ENCODE peak calls at places on chromosomes 6 and 20, in ten cellular contexts. G is small intestine; K is activated naive CD4-positive, alpha-beta T cell; W is NCI-H1105 treated with DMSO at 0.1 percent for 48 hours; A is GM13976; D is A549; S is sigmoid colon; J is C1 segment of cervical spinal cord; R is T-cell; Z is GM10248. F is an unnamed sample.

GRCh38 chr20:15039088-15039762 is 701.8 kb upstream of the FLRT3 start:
- DNase-seq in G (peak; percentile 5), K (no peak), W (peak; percentile 43), A (no peak), D (peak; percentile 16), S (no peak), J (no peak), R (no peak), Z (no peak), F (no peak)

GRCh38 chr6:138371720-138372119 is 6.0 kb upstream of the SMIM28 start:
- DNase-seq in G (peak; percentile 79), K (no peak), W (no peak), A (no peak), D (peak; percentile 29), S (no peak), J (no peak), R (no peak), Z (no peak), F (no peak)

GRCh38 chr20:20710847-20711315 is 1.6 kb downstream of the RALGAPA2 start:
- DNase-seq in G (peak; percentile 91), K (no peak), W (peak; percentile 28), A (no peak), D (no peak), S (no peak), J (no peak), R (no peak), Z (peak; percentile 23), F (no peak)

GRCh38 chr20:51338692-51339440 is 203.7 kb downstream of the NFATC2 start:
- DNase-seq in G (no peak), K (no peak), W (no peak), A (no peak), D (no peak), S (no peak), J (no peak), R (no peak), Z (no peak), F (no peak)

GRCh38 chr20:41329435-41330342 is 10.9 kb upstream of the LPIN3 start:
- DNase-seq in G (peak; percentile 32), K (peak; percentile 18), W (no peak), A (peak; percentile 75), D (peak; percentile 65), S (peak; percentile 94), J (peak; percentile 59), R (peak; percentile 31), Z (peak; percentile 68), F (peak; percentile 74)

GRCh38 chr6:134520181-134521115 is 202.5 kb upstream of the SGK1 start:
- DNase-seq in G (no peak), K (no peak), W (no peak), A (no peak), D (no peak), S (no peak), J (no peak), R (no peak), Z (no peak), F (no peak)

GRCh38 chr6:114181629-114182028 is 161.2 kb downstream of the HS3ST5 start:
- DNase-seq in G (no peak), K (no peak), W (no peak), A (no peak), D (no peak), S (no peak), J (no peak), R (no peak), Z (no peak), F (no peak)

GRCh38 chr6:139150915-139151314 is 16.0 kb downstream of the HECA start:
- DNase-seq in G (no peak), K (no peak), W (no peak), A (no peak), D (no peak), S (no peak), J (no peak), R (no peak), Z (no peak), F (no peak)

GRCh38 chr20:38973546-38974120 is 11.5 kb downstream of the DHX35 start:
- DNase-seq in G (no peak), K (no peak), W (peak; percentile 67), A (no peak), D (no peak), S (peak; percentile 81), J (no peak), R (no peak), Z (no peak), F (peak; percentile 17)

GRCh38 chr6:52594216-52594615 is 17.4 kb upstream of the TRAM2 start:
- DNase-seq in G (no peak), K (no peak), W (no peak), A (no peak), D (no peak), S (no peak), J (no peak), R (no peak), Z (no peak), F (no peak)

GRCh38 chr20:43430265-43430664 is 27.4 kb upstream of the SRSF6 start:
- DNase-seq in G (no peak), K (no peak), W (no peak), A (no peak), D (no peak), S (no peak), J (no peak), R (no peak), Z (no peak), F (no peak)

GRCh38 chr6:116536216-116536621 is 9.3 kb downstream of the TRAPPC3L start:
- DNase-seq in G (peak; percentile 65), K (no peak), W (peak; percentile 71), A (peak; percentile 35), D (peak; percentile 57), S (no peak), J (no peak), R (no peak), Z (peak; percentile 34), F (no peak)

GRCh38 chr6:117615981-117616961 is 14.0 kb upstream of the GOPC start:
- DNase-seq in G (no peak), K (no peak), W (no peak), A (no peak), D (no peak), S (no peak), J (no peak), R (no peak), Z (no peak), F (no peak)

GRCh38 chr20:44624743-44625271 is 26.7 kb downstream of the ADA start:
- DNase-seq in G (no peak), K (no peak), W (no peak), A (no peak), D (no peak), S (no peak), J (no peak), R (no peak), Z (no peak), F (no peak)

GRCh38 chr6:42454428-42454791 is 2.7 kb upstream of the TRERF1 start:
- DNase-seq in G (peak; percentile 89), K (no peak), W (no peak), A (no peak), D (no peak), S (no peak), J (no peak), R (no peak), Z (no peak), F (peak; percentile 39)

GRCh38 chr6:144675231-144675861 is 390.2 kb downstream of the UTRN start:
- DNase-seq in G (peak; percentile 52), K (no peak), W (peak; percentile 54), A (no peak), D (no peak), S (no peak), J (no peak), R (no peak), Z (no peak), F (no peak)

GRCh38 chr20:21364413-21364812 is 32.9 kb downstream of the NKX2-4 start:
- DNase-seq in G (no peak), K (no peak), W (no peak), A (no peak), D (no peak), S (no peak), J (no peak), R (no peak), Z (no peak), F (no peak)

GRCh38 chr20:1383621-1384404 is 9.0 kb downstream of the FKBP1A start:
- DNase-seq in G (peak; percentile 30), K (no peak), W (peak; percentile 46), A (no peak), D (no peak), S (no peak), J (no peak), R (no peak), Z (no peak), F (no peak)

GRCh38 chr6:157607317-157608109 is 215.5 kb upstream of the SNX9 start:
- DNase-seq in G (no peak), K (no peak), W (no peak), A (no peak), D (no peak), S (no peak), J (no peak), R (no peak), Z (no peak), F (no peak)

F was measured in heart right ventricle.